ENCODE peak calls at places on chromosomes 12 and 14, in six cellular contexts. N is astrocyte of the hippocampus, X is cardiac fibroblast, J is chondrocyte, G is A549, Q is fibroblast of lung. M is an unnamed sample.

GRCh38 chr12:80837342-80837978 is 100.3 kb downstream of the LIN7A start:
- DNase-seq in X (peak), G (peak), N (peak), J (no peak), Q (peak), M (peak)

GRCh38 chr12:123712780-123713319 is 697 bp downstream of the ATP6V0A2 start:
- DNase-seq in N (no peak), J (no peak), X (peak), Q (no peak), G (no peak), M (no peak)

GRCh38 chr14:76862546-76863282 is 36.5 kb downstream of the LRRC74A start:
- DNase-seq in G (no peak), X (no peak), J (no peak), Q (no peak), N (no peak), M (no peak)

GRCh38 chr14:106115401-106115800 is 589.0 kb downstream of the TMEM121 start:
- DNase-seq in G (no peak), N (no peak), J (no peak), X (no peak), Q (no peak), M (no peak)

GRCh38 chr14:75428230-75429104 is 645 bp downstream of the JDP2 start:
- DNase-seq in Q (peak), X (peak), J (no peak), G (peak), N (peak), M (no peak)

GRCh38 chr12:46459111-46459510 is 86.5 kb upstream of the SLC38A2 start:
- DNase-seq in G (no peak), Q (peak), J (no peak), N (peak), X (peak), M (peak)

GRCh38 chr12:13275366-13275765 is 78.8 kb downstream of the EMP1 start:
- DNase-seq in N (no peak), J (no peak), Q (no peak), G (no peak), X (peak), M (no peak)

GRCh38 chr12:6141048-6141447 is 16.6 kb upstream of the VWF start:
- DNase-seq in J (no peak), N (no peak), X (peak), Q (no peak), G (no peak), M (no peak)

GRCh38 chr14:35362911-35363374 is 41.6 kb downstream of the NFKBIA start:
- DNase-seq in G (no peak), J (no peak), Q (peak), N (peak), X (peak), M (no peak)